ENCODE peak calls at places on chromosomes 7 and 10, in nine cellular contexts. X is GM03348; O is RPMI7951; L is BJ; J is CD4-positive, CD25-positive, alpha-beta regulatory T cell; A is neural progenitor cell; H is lung; F is GM23248; Y is NCI-H1092. S is an unnamed sample.
A peak's percentile ranks its signal among the peaks of the same experiment; 100 is the strongest.

GRCh38 chr7:135930565-135931423 is 46.4 kb downstream of the MTPN start:
- DNase-seq in H (no peak), L (peak; percentile 17), F (peak; percentile 93), Y (no peak), X (peak; percentile 48), O (no peak), A (peak; percentile 15), J (no peak), S (peak; percentile 44)

GRCh38 chr10:57972783-57973182 is 294.9 kb downstream of the IPMK start:
- DNase-seq in X (no peak), A (no peak), F (peak; percentile 50), H (no peak), Y (no peak), O (peak; percentile 82), J (no peak), L (no peak), S (no peak)

GRCh38 chr7:155470186-155470487 is 12.2 kb downstream of the EN2 start:
- DNase-seq in H (no peak), J (no peak), X (no peak), F (no peak), Y (no peak), A (no peak), L (no peak), O (no peak), S (no peak)

GRCh38 chr10:14414901-14415300 is 84.2 kb upstream of the FRMD4A start:
- DNase-seq in X (peak; percentile 49), F (peak; percentile 20), Y (no peak), A (no peak), J (no peak), H (no peak), O (peak; percentile 86), L (no peak), S (peak; percentile 77)

GRCh38 chr7:17247357-17247756 is 51.1 kb upstream of the AHR start:
- DNase-seq in J (no peak), Y (no peak), F (no peak), X (no peak), L (no peak), H (no peak), A (no peak), O (no peak), S (no peak)

GRCh38 chr7:121831320-121831719 is 41.6 kb upstream of the PTPRZ1 start:
- DNase-seq in H (no peak), J (no peak), Y (no peak), A (peak; percentile 33), X (no peak), L (no peak), F (no peak), O (peak; percentile 57), S (no peak)

GRCh38 chr7:69677054-69677847 is 79.0 kb downstream of the AUTS2 start:
- DNase-seq in F (no peak), A (peak; percentile 25), X (peak; percentile 26), Y (no peak), O (no peak), J (no peak), H (no peak), L (no peak), S (no peak)

GRCh38 chr7:11079907-11080306 is 106.2 kb downstream of the PHF14 start:
- DNase-seq in L (no peak), H (no peak), X (no peak), J (no peak), A (no peak), Y (no peak), O (no peak), F (no peak), S (no peak)

GRCh38 chr7:137967143-137968018 is 34.5 kb downstream of the CREB3L2 start:
- DNase-seq in J (no peak), O (peak; percentile 78), A (peak; percentile 13), X (peak; percentile 54), L (no peak), F (peak; percentile 71), H (no peak), Y (no peak), S (no peak)

GRCh38 chr10:124238367-124238766 is 145.0 kb upstream of the CHST15 start:
- DNase-seq in A (no peak), L (no peak), F (no peak), J (no peak), X (no peak), O (no peak), H (no peak), Y (no peak), S (no peak)

GRCh38 chr10:107031981-107032699 is 132.4 kb downstream of the SORCS1 start:
- DNase-seq in H (no peak), A (no peak), F (no peak), X (no peak), O (peak; percentile 19), J (no peak), Y (no peak), L (no peak), S (no peak)

GRCh38 chr10:21534611-21535493 is 820 bp downstream of the MLLT10 start:
- DNase-seq in Y (peak; percentile 36), X (peak; percentile 62), J (peak; percentile 47), L (no peak), F (peak; percentile 79), H (peak; percentile 69), A (peak; percentile 87), O (peak; percentile 61), S (no peak)

GRCh38 chr10:131859341-131860020 is 41.3 kb upstream of the PPP2R2D start:
- DNase-seq in H (no peak), X (no peak), O (no peak), F (peak; percentile 15), L (no peak), J (no peak), Y (no peak), A (no peak), S (no peak)

GRCh38 chr10:12927896-12928295 is 73.6 kb downstream of the CCDC3 start:
- DNase-seq in L (no peak), F (no peak), X (no peak), H (no peak), O (no peak), J (no peak), Y (no peak), A (no peak), S (no peak)

GRCh38 chr10:80110986-80111385 is 21.5 kb upstream of the PLAC9 start:
- DNase-seq in L (no peak), H (no peak), F (no peak), O (no peak), J (no peak), Y (no peak), X (no peak), A (no peak), S (no peak)

GRCh38 chr10:116836902-116837513 is 12.3 kb upstream of the ENO4 start:
- DNase-seq in X (no peak), Y (no peak), L (no peak), F (no peak), J (no peak), H (no peak), A (no peak), O (no peak), S (no peak)

GRCh38 chr10:78277734-78278404 is 244.2 kb downstream of the RPS24 start:
- DNase-seq in A (no peak), O (peak; percentile 82), J (no peak), F (peak; percentile 84), L (no peak), Y (no peak), H (no peak), X (peak; percentile 84), S (peak; percentile 58)

GRCh38 chr7:43767311-43767710 is 8.8 kb downstream of the BLVRA start:
- DNase-seq in A (no peak), H (no peak), X (no peak), F (no peak), O (no peak), Y (no peak), L (no peak), J (no peak), S (no peak)

GRCh38 chr7:90222811-90223725 is 11.5 kb downstream of the STEAP2 start:
- DNase-seq in O (peak; percentile 74), F (peak; percentile 89), H (no peak), L (peak; percentile 20), A (peak; percentile 8), J (no peak), X (peak; percentile 47), Y (no peak), S (no peak)

GRCh38 chr7:12888727-12889126 is 201.3 kb downstream of the ARL4A start:
- DNase-seq in H (no peak), F (peak; percentile 66), A (no peak), L (no peak), O (no peak), Y (no peak), J (no peak), X (peak; percentile 42), S (peak; percentile 50)

GRCh38 chr10:93993782-93994668 is at the start of gene PLCE1:
- DNase-seq in L (no peak), F (peak; percentile 80), X (peak; percentile 93), H (peak; percentile 51), A (peak; percentile 80), J (no peak), Y (peak; percentile 36), O (no peak), S (no peak)